ENCODE peak calls at places on chromosomes 7 and 10, in six cellular contexts. Z, W, N, E, M and R are unnamed samples.

GRCh38 chr7:121519548-121520521 is 123.7 kb upstream of the FAM3C start:
- DNase-seq in N (peak), W (no peak), M (no peak), Z (no peak), E (no peak), R (peak)

GRCh38 chr10:24944512-24945255 is 7.7 kb downstream of the PRTFDC1 start:
- DNase-seq in W (no peak), Z (no peak), M (no peak), N (no peak), E (no peak), R (peak)

GRCh38 chr10:16891375-16892313 is 74.4 kb upstream of the RSU1 start:
- DNase-seq in E (no peak), N (peak), W (no peak), M (no peak), Z (peak), R (peak)

GRCh38 chr10:33180390-33180789 is 154.1 kb downstream of the NRP1 start:
- DNase-seq in W (no peak), Z (no peak), E (no peak), N (no peak), M (no peak), R (no peak)

GRCh38 chr10:20963721-20964595 is 66.8 kb upstream of the NEBL start:
- DNase-seq in Z (no peak), E (no peak), W (no peak), M (no peak), N (no peak), R (no peak)

GRCh38 chr10:124653811-124654651 is 90.1 kb downstream of the FAM53B start:
- DNase-seq in M (no peak), Z (no peak), W (no peak), E (no peak), N (no peak), R (no peak)

GRCh38 chr10:130990536-130990935 is 321.0 kb downstream of the TCERG1L start:
- DNase-seq in Z (no peak), M (peak), E (no peak), W (peak), N (no peak), R (no peak)

GRCh38 chr7:26198133-26198780 is 2.3 kb downstream of the HNRNPA2B1 start:
- DNase-seq in W (no peak), Z (no peak), E (no peak), M (no peak), N (no peak), R (no peak)

GRCh38 chr10:35735412-35735811 is 93.3 kb upstream of the FZD8 start:
- DNase-seq in W (no peak), N (no peak), E (no peak), Z (no peak), M (no peak), R (peak)

GRCh38 chr7:26857534-26858228 is 6.7 kb downstream of the SKAP2 start:
- DNase-seq in N (no peak), E (no peak), M (peak), W (no peak), Z (no peak), R (no peak)

GRCh38 chr7:15603124-15603523 is 41.3 kb upstream of the AGMO start:
- DNase-seq in Z (no peak), W (no peak), N (no peak), E (no peak), M (no peak), R (no peak)

GRCh38 chr7:14196555-14196954 is 207.1 kb upstream of the ETV1 start:
- DNase-seq in E (no peak), M (no peak), N (no peak), Z (no peak), W (no peak), R (no peak)

GRCh38 chr10:22475857-22476600 is 130.7 kb downstream of the SPAG6 start:
- DNase-seq in W (no peak), Z (no peak), M (no peak), N (peak), E (no peak), R (no peak)

GRCh38 chr10:6027929-6028328 is 34.2 kb downstream of the IL2RA start:
- DNase-seq in E (peak), Z (no peak), M (no peak), W (no peak), N (no peak), R (no peak)

GRCh38 chr10:103661198-103661950 is 167.9 kb downstream of the NEURL1 start:
- DNase-seq in N (peak), W (peak), E (no peak), Z (no peak), M (peak), R (peak)

GRCh38 chr10:114284346-114285071 is 45.5 kb downstream of the VWA2 start:
- DNase-seq in M (no peak), E (no peak), Z (no peak), N (no peak), W (no peak), R (no peak)

GRCh38 chr7:94041529-94041928 is 37.4 kb upstream of the BET1 start:
- DNase-seq in W (no peak), E (no peak), N (no peak), M (no peak), Z (no peak), R (no peak)

GRCh38 chr10:80506189-80506575 is 31.5 kb upstream of the SH2D4B start:
- DNase-seq in N (no peak), Z (no peak), W (no peak), E (no peak), M (no peak), R (no peak)

GRCh38 chr10:31318382-31318853 is 598 bp upstream of the ZEB1 start:
- DNase-seq in W (peak), M (no peak), E (no peak), N (peak), Z (peak), R (peak)

GRCh38 chr7:46525876-46526275 is 604.8 kb upstream of the IGFBP3 start:
- DNase-seq in M (no peak), N (no peak), W (no peak), E (no peak), Z (no peak), R (no peak)

GRCh38 chr7:134856141-134856540 is 76.7 kb downstream of the CALD1 start:
- DNase-seq in Z (no peak), M (no peak), W (no peak), E (no peak), N (no peak), R (peak)

GRCh38 chr10:6141296-6142151 is 52.7 kb downstream of the RBM17 start:
- DNase-seq in W (no peak), M (no peak), Z (no peak), E (no peak), N (no peak), R (peak)

GRCh38 chr10:29712108-29712507 is 77.3 kb upstream of the SVIL start:
- DNase-seq in N (no peak), M (no peak), E (no peak), W (peak), Z (no peak), R (no peak)

GRCh38 chr10:99682752-99683151 is 23.4 kb downstream of the ENTPD7 start:
- DNase-seq in W (no peak), M (no peak), E (no peak), Z (no peak), N (no peak), R (no peak)

GRCh38 chr7:128921866-128922440 is 11.4 kb upstream of the KCP start:
- DNase-seq in Z (no peak), M (no peak), W (no peak), E (no peak), N (no peak), R (no peak)

GRCh38 chr7:23533160-23533559 is 1.4 kb upstream of the TRA2A start:
- DNase-seq in M (no peak), W (no peak), N (no peak), Z (no peak), E (no peak), R (no peak)

GRCh38 chr7:139034855-139035587 is 821 bp downstream of the ZC3HAV1L start:
- DNase-seq in W (no peak), M (no peak), N (no peak), E (no peak), Z (no peak), R (peak)

GRCh38 chr10:71232089-71232998 is 20.0 kb downstream of the UNC5B start:
- DNase-seq in E (no peak), N (peak), W (no peak), Z (no peak), M (peak), R (peak)

GRCh38 chr7:140342732-140343514 is 55.4 kb downstream of the SLC37A3 start:
- DNase-seq in W (no peak), E (no peak), N (peak), Z (no peak), M (peak), R (peak)

GRCh38 chr7:74272305-74273038 is 16.7 kb upstream of the CLIP2 start:
- DNase-seq in Z (no peak), N (peak), E (no peak), W (no peak), M (no peak), R (peak)

GRCh38 chr10:17910144-17910789 is 41.5 kb upstream of the SLC39A12 start:
- DNase-seq in M (no peak), Z (no peak), W (no peak), N (peak), E (no peak), R (peak)

GRCh38 chr10:104424719-104425118 is 71.1 kb downstream of the CFAP58 start:
- DNase-seq in W (no peak), N (no peak), E (no peak), Z (no peak), M (no peak), R (no peak)

GRCh38 chr10:17026686-17027485 is 102.7 kb downstream of the CUBN start:
- DNase-seq in W (no peak), Z (peak), M (no peak), N (no peak), E (no peak), R (peak)

GRCh38 chr10:77163670-77164348 is 473.8 kb downstream of the KCNMA1 start:
- DNase-seq in E (no peak), Z (no peak), N (peak), M (no peak), W (peak), R (peak)

GRCh38 chr10:126564297-126564888 is 106.1 kb downstream of the C10orf90 start:
- DNase-seq in Z (no peak), M (no peak), E (no peak), N (no peak), W (no peak), R (no peak)

GRCh38 chr7:123797673-123798526 is 47.1 kb upstream of the HYAL4 start:
- DNase-seq in W (peak), N (no peak), Z (no peak), M (peak), E (no peak), R (peak)

GRCh38 chr10:112875474-112876267 is 74.4 kb upstream of the TCF7L2 start:
- DNase-seq in W (no peak), Z (no peak), E (no peak), M (no peak), N (no peak), R (peak)